ENCODE peak calls at places on chromosomes 4 and X, in five cellular contexts. One of them, this sample, is unnamed.

GRCh38 chr4:155402941-155403340 is 26.2 kb upstream of the MAP9 start:
- DNase-seq in midbrain: no peak
- DNase-seq in Kasumi-1: no peak
- DNase-seq in choroid plexus epithelial cell: no peak
- DNase-seq in germinal center: no peak
- DNase-seq in this sample: no peak

GRCh38 chr4:168877407-168877778 is 132.7 kb downstream of the CBR4 start:
- DNase-seq in Kasumi-1: no peak
- DNase-seq in choroid plexus epithelial cell: no peak
- DNase-seq in germinal center: no peak
- DNase-seq in midbrain: no peak
- DNase-seq in this sample: no peak

GRCh38 chrX:52577464-52578173 is 60.8 kb upstream of the XAGE1B start:
- DNase-seq in germinal center: no peak
- DNase-seq in midbrain: no peak
- DNase-seq in Kasumi-1: no peak
- DNase-seq in choroid plexus epithelial cell: no peak
- DNase-seq in this sample: no peak

GRCh38 chrX:22349116-22349515 is 76.4 kb downstream of the CBLL2 start:
- DNase-seq in germinal center: no peak
- DNase-seq in midbrain: no peak
- DNase-seq in Kasumi-1: no peak
- DNase-seq in choroid plexus epithelial cell: no peak
- DNase-seq in this sample: no peak

GRCh38 chr4:24105183-24106039 is 215.6 kb upstream of the PPARGC1A start:
- DNase-seq in germinal center: no peak
- DNase-seq in midbrain: no peak
- DNase-seq in choroid plexus epithelial cell: peak
- DNase-seq in Kasumi-1: no peak
- DNase-seq in this sample: no peak

GRCh38 chrX:153969125-153969903 is 2.3 kb downstream of the HCFC1 start:
- DNase-seq in midbrain: no peak
- DNase-seq in germinal center: no peak
- DNase-seq in Kasumi-1: no peak
- DNase-seq in choroid plexus epithelial cell: no peak
- DNase-seq in this sample: no peak

GRCh38 chrX:136725446-136726104 is 55.2 kb downstream of the ARHGEF6 start:
- DNase-seq in Kasumi-1: no peak
- DNase-seq in germinal center: no peak
- DNase-seq in choroid plexus epithelial cell: peak
- DNase-seq in midbrain: no peak
- DNase-seq in this sample: no peak

GRCh38 chrX:115892787-115893671 is 277.5 kb upstream of the AGTR2 start:
- DNase-seq in Kasumi-1: no peak
- DNase-seq in germinal center: peak
- DNase-seq in midbrain: peak
- DNase-seq in choroid plexus epithelial cell: peak
- DNase-seq in this sample: peak

GRCh38 chr4:94803181-94803580 is 45.4 kb downstream of the BMPR1B start:
- DNase-seq in germinal center: no peak
- DNase-seq in Kasumi-1: no peak
- DNase-seq in choroid plexus epithelial cell: peak
- DNase-seq in midbrain: no peak
- DNase-seq in this sample: no peak

GRCh38 chr4:13893221-13893620 is 265.7 kb upstream of the BOD1L1 start:
- DNase-seq in germinal center: no peak
- DNase-seq in Kasumi-1: no peak
- DNase-seq in midbrain: no peak
- DNase-seq in choroid plexus epithelial cell: peak
- DNase-seq in this sample: no peak

GRCh38 chrX:140733766-140734342 is 24.3 kb downstream of the LINC00632 start:
- DNase-seq in Kasumi-1: peak
- DNase-seq in germinal center: peak
- DNase-seq in choroid plexus epithelial cell: peak
- DNase-seq in midbrain: peak
- DNase-seq in this sample: peak

GRCh38 chr4:156377036-156377700 is 423.5 kb upstream of the CTSO start:
- DNase-seq in Kasumi-1: no peak
- DNase-seq in germinal center: no peak
- DNase-seq in midbrain: no peak
- DNase-seq in choroid plexus epithelial cell: peak
- DNase-seq in this sample: no peak

GRCh38 chr4:73068496-73069337 is 799 bp downstream of the COX18 start:
- DNase-seq in Kasumi-1: peak
- DNase-seq in germinal center: peak
- DNase-seq in midbrain: peak
- DNase-seq in choroid plexus epithelial cell: peak
- DNase-seq in this sample: peak

GRCh38 chr4:65502151-65502691 is 168.1 kb downstream of the EPHA5 start:
- DNase-seq in germinal center: no peak
- DNase-seq in Kasumi-1: no peak
- DNase-seq in choroid plexus epithelial cell: peak
- DNase-seq in midbrain: no peak
- DNase-seq in this sample: no peak

GRCh38 chr4:79250887-79251286 is 75.0 kb downstream of the NAA11 start:
- DNase-seq in germinal center: no peak
- DNase-seq in choroid plexus epithelial cell: no peak
- DNase-seq in Kasumi-1: no peak
- DNase-seq in midbrain: no peak
- DNase-seq in this sample: no peak

GRCh38 chrX:116298956-116299355 is 128.4 kb downstream of the AGTR2 start:
- DNase-seq in midbrain: no peak
- DNase-seq in choroid plexus epithelial cell: no peak
- DNase-seq in germinal center: no peak
- DNase-seq in Kasumi-1: no peak
- DNase-seq in this sample: no peak

GRCh38 chrX:129980540-129981206 is 1.8 kb upstream of the BCORL1 start:
- DNase-seq in germinal center: peak
- DNase-seq in Kasumi-1: peak
- DNase-seq in choroid plexus epithelial cell: no peak
- DNase-seq in midbrain: no peak
- DNase-seq in this sample: no peak

GRCh38 chr4:38610844-38611550 is 53.0 kb upstream of the KLF3 start:
- DNase-seq in Kasumi-1: no peak
- DNase-seq in germinal center: no peak
- DNase-seq in choroid plexus epithelial cell: no peak
- DNase-seq in midbrain: peak
- DNase-seq in this sample: peak

GRCh38 chr4:37742149-37742548 is 56.0 kb upstream of the RELL1 start:
- DNase-seq in choroid plexus epithelial cell: no peak
- DNase-seq in Kasumi-1: no peak
- DNase-seq in midbrain: no peak
- DNase-seq in germinal center: no peak
- DNase-seq in this sample: no peak

GRCh38 chr4:145044341-145044740 is 53.7 kb downstream of the ANAPC10 start:
- DNase-seq in midbrain: no peak
- DNase-seq in Kasumi-1: no peak
- DNase-seq in germinal center: no peak
- DNase-seq in choroid plexus epithelial cell: peak
- DNase-seq in this sample: no peak

GRCh38 chr4:80010316-80010715 is 62.7 kb downstream of the ANTXR2 start:
- DNase-seq in Kasumi-1: no peak
- DNase-seq in midbrain: no peak
- DNase-seq in choroid plexus epithelial cell: no peak
- DNase-seq in germinal center: no peak
- DNase-seq in this sample: no peak

GRCh38 chr4:168560184-168560834 is 63.5 kb downstream of the PALLD start:
- DNase-seq in midbrain: no peak
- DNase-seq in germinal center: no peak
- DNase-seq in Kasumi-1: no peak
- DNase-seq in choroid plexus epithelial cell: peak
- DNase-seq in this sample: no peak